ENCODE peak calls at places on chromosomes 4 and X, in seven cellular contexts. U is EL; X is naive thymus-derived CD8-positive, alpha-beta T cell; K is T-helper 22 cell; C is SIG-M5; F is lower lobe of right lung; O is hypothalamus. V is an unnamed sample.

GRCh38 chr4:53490161-53490915 is 100.9 kb downstream of the LNX1 start:
- DNase-seq in X (no peak), C (no peak), F (no peak), K (no peak), O (no peak), U (no peak), V (no peak)

GRCh38 chr4:15118281-15118680 is 116.0 kb downstream of the CPEB2 start:
- DNase-seq in X (no peak), F (no peak), K (no peak), O (no peak), C (no peak), U (no peak), V (no peak)

GRCh38 chr4:105894570-105895323 is 524 bp upstream of the NPNT start:
- DNase-seq in K (no peak), X (no peak), F (peak; percentile 74), O (no peak), U (no peak), C (no peak), V (no peak)

GRCh38 chr4:140099993-140100392 is 54.0 kb downstream of the MAML3 start:
- DNase-seq in F (peak; percentile 55), O (no peak), C (no peak), U (no peak), K (peak; percentile 17), X (no peak), V (no peak)

GRCh38 chrX:30313322-30313721 is 4.1 kb upstream of the NR0B1 start:
- DNase-seq in X (no peak), F (no peak), O (no peak), U (no peak), K (no peak), C (no peak), V (no peak)

GRCh38 chr4:56424697-56425514 is 10.5 kb downstream of the PPAT start:
- DNase-seq in C (no peak), X (peak; percentile 32), U (peak; percentile 26), K (no peak), F (no peak), O (no peak), V (no peak)

GRCh38 chrX:42920752-42921151 is 142.8 kb upstream of the PPP1R2C start:
- DNase-seq in F (no peak), U (no peak), O (no peak), K (no peak), X (no peak), C (no peak), V (no peak)

GRCh38 chr4:181661090-181661489 is 582.1 kb upstream of the TENM3 start:
- DNase-seq in U (peak; percentile 76), K (no peak), X (no peak), F (no peak), C (no peak), O (no peak), V (no peak)

GRCh38 chr4:189858445-189858844 is 82.2 kb upstream of the FRG1 start:
- DNase-seq in C (no peak), O (no peak), K (no peak), U (no peak), X (no peak), F (no peak), V (no peak)

GRCh38 chr4:55121246-55121645 is 4.1 kb downstream of the KDR start:
- DNase-seq in X (no peak), O (no peak), U (no peak), C (no peak), K (no peak), F (no peak), V (no peak)

GRCh38 chr4:87068591-87069021 is 133.8 kb downstream of the AFF1 start:
- DNase-seq in O (no peak), K (no peak), X (no peak), C (no peak), U (no peak), F (no peak), V (no peak)

GRCh38 chr4:73864365-73864764 is 4.8 kb upstream of the CXCL1 start:
- DNase-seq in C (no peak), U (no peak), F (no peak), O (no peak), K (no peak), X (no peak), V (no peak)

GRCh38 chr4:139658983-139659382 is 6.6 kb upstream of the MGST2 start:
- DNase-seq in K (no peak), O (no peak), C (no peak), F (no peak), X (no peak), U (no peak), V (no peak)

GRCh38 chr4:21749936-21750335 is 198.6 kb downstream of the KCNIP4 start:
- DNase-seq in U (no peak), O (no peak), F (no peak), K (no peak), C (no peak), X (no peak), V (no peak)

GRCh38 chr4:142719854-142720541 is 126.1 kb downstream of the INPP4B start:
- DNase-seq in X (peak; percentile 12), K (no peak), F (no peak), C (no peak), U (peak; percentile 44), O (no peak), V (no peak)

GRCh38 chrX:66728818-66729271 is 90.0 kb upstream of the EDA2R start:
- DNase-seq in U (peak; percentile 74), C (no peak), K (peak; percentile 9), O (peak; percentile 1), F (peak; percentile 49), X (peak; percentile 27), V (no peak)

GRCh38 chrX:41526925-41527324 is 79.8 kb downstream of the NYX start:
- DNase-seq in C (no peak), O (no peak), K (no peak), U (peak; percentile 74), X (no peak), F (no peak), V (no peak)

GRCh38 chrX:96987228-96987627 is 103.5 kb downstream of the RPA4 start:
- DNase-seq in O (no peak), C (no peak), K (no peak), F (no peak), U (peak; percentile 60), X (no peak), V (no peak)

GRCh38 chr4:161869511-161869910 is 294.3 kb downstream of the FSTL5 start:
- DNase-seq in C (no peak), F (no peak), X (no peak), K (no peak), O (no peak), U (no peak), V (no peak)

GRCh38 chr4:10697071-10697470 is 12.5 kb upstream of the CLNK start:
- DNase-seq in C (no peak), K (no peak), X (no peak), F (no peak), O (no peak), U (no peak), V (no peak)

GRCh38 chrX:131841496-131842410 is 181.3 kb upstream of the STK26 start:
- DNase-seq in O (no peak), C (no peak), K (no peak), X (peak; percentile 22), F (no peak), U (peak; percentile 42), V (no peak)

GRCh38 chr4:8268211-8268610 is 1.3 kb upstream of the HTRA3 start:
- DNase-seq in F (no peak), C (no peak), K (no peak), X (no peak), O (no peak), U (no peak), V (no peak)

GRCh38 chr4:77819409-77819835 is 254 bp upstream of the CNOT6L start:
- DNase-seq in F (no peak), O (no peak), C (no peak), U (no peak), K (peak; percentile 78), X (peak; percentile 92), V (no peak)

GRCh38 chr4:30903493-30903892 is 183.3 kb downstream of the PCDH7 start:
- DNase-seq in X (no peak), F (no peak), U (peak; percentile 12), K (no peak), C (no peak), O (no peak), V (no peak)

GRCh38 chr4:34720563-34720962 is 1523.8 kb downstream of the ARAP2 start:
- DNase-seq in O (no peak), X (no peak), C (no peak), U (peak; percentile 40), F (no peak), K (no peak), V (no peak)